ENCODE peak calls at places on chromosomes 5 and 9, in seven cellular contexts. Z is CD4-positive, alpha-beta T cell; P is psoas muscle; D is neural progenitor cell; Y is ovary; C is CD8-positive, alpha-beta memory T cell; W is mammary epithelial cell. R is an unnamed sample.

GRCh38 chr5:169788168-169788567 is 151.1 kb downstream of the DOCK2 start:
- DNase-seq in Z (no peak), P (no peak), D (no peak), Y (no peak), C (no peak), W (peak; percentile 26), R (no peak)

GRCh38 chr5:173881811-173882575 is 6.2 kb upstream of the CPEB4 start:
- DNase-seq in Z (no peak), P (no peak), D (no peak), Y (no peak), C (no peak), W (peak; percentile 56), R (no peak)

GRCh38 chr5:88203977-88204735 is 64.5 kb downstream of the TMEM161B start:
- DNase-seq in Z (peak; percentile 49), P (no peak), D (peak; percentile 59), Y (no peak), C (peak; percentile 74), W (no peak), R (no peak)

GRCh38 chr5:54095969-54096368 is 214.4 kb downstream of the ARL15 start:
- DNase-seq in Z (no peak), P (no peak), D (no peak), Y (no peak), C (no peak), W (no peak), R (no peak)

GRCh38 chr9:81535542-81536241 is 153.7 kb downstream of the TLE1 start:
- DNase-seq in Z (no peak), P (no peak), D (peak; percentile 90), Y (no peak), C (no peak), W (no peak), R (peak; percentile 62)

GRCh38 chr5:172943283-172943841 is 15.9 kb upstream of the RPL26L1 start:
- DNase-seq in Z (no peak), P (no peak), D (peak; percentile 12), Y (peak; percentile 41), C (no peak), W (no peak), R (no peak)

GRCh38 chr5:76583163-76584047 is 39.8 kb downstream of the F2RL2 start:
- DNase-seq in Z (no peak), P (no peak), D (no peak), Y (no peak), C (no peak), W (no peak), R (no peak)

GRCh38 chr9:76023715-76024195 is 133.3 kb downstream of the PCSK5 start:
- DNase-seq in Z (peak; percentile 57), P (no peak), D (no peak), Y (no peak), C (peak; percentile 47), W (peak; percentile 62), R (no peak)

GRCh38 chr5:143557061-143557818 is 153.8 kb upstream of the NR3C1 start:
- DNase-seq in Z (no peak), P (no peak), D (no peak), Y (no peak), C (no peak), W (peak; percentile 29), R (no peak)

GRCh38 chr5:91118802-91119201 is 264.3 kb downstream of the ARRDC3 start:
- DNase-seq in Z (no peak), P (no peak), D (no peak), Y (no peak), C (no peak), W (no peak), R (no peak)

GRCh38 chr5:180786398-180787005 is 16.1 kb downstream of the MGAT1 start:
- DNase-seq in Z (no peak), P (no peak), D (no peak), Y (no peak), C (no peak), W (no peak), R (no peak)

DNA sequence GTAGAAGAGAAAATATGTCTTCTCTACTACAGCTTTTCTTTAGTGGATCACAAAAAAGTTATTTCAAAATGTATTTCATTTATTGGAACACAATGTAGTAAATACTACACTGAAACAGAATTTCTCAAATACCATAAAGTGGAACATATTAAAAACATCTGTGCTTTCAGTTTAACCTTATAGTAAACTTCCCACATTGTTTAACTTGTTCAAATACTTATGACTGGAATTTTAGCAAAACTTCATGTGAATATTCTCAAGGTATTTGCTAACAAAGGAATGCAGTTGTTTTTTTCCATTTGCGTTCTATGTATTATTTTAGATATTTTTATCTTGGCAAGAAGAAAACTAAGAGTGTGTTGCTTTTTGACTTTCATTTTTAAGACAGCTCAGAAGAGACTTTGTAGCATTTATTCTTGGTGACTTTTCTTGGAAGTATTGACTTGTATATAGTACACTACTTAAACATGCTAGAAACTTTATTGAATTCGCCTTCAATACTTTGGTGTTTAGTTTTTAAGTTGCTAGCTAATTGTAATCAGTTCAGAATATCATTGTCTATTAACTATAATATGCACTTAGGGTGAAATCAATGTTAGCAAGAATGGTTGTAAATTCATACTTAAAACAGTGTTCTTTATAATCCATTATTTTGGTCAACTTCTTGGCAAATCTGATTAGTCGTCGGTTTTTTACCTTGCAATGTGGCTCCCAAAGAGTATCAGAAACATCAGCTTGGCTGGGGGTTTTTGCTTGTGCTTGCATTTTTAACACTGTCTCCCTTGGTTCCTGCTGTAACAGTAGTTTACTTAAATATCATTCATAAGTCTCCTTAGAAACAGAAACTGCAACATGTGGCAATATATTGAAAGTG is 5.0 kb upstream of the RHOBTB3 start:
- DNase-seq in Z (no peak), P (no peak), D (no peak), Y (no peak), C (no peak), W (no peak), R (no peak)
- H3K27ac ChIP-seq in Z (no peak overlapping the region), P (peak overlapping the region; percentile 46), D (no peak overlapping the region), Y (peak overlapping the region; percentile 99), C (peak overlapping the region; percentile 64), W (no peak overlapping the region), R (no peak overlapping the region)

GRCh38 chr9:126822873-126823272 is 18.0 kb downstream of the ZBTB43 start:
- DNase-seq in Z (no peak), P (no peak), D (no peak), Y (no peak), C (no peak), W (no peak), R (no peak)

GRCh38 chr9:126818482-126818881 is 13.6 kb downstream of the ZBTB43 start:
- DNase-seq in Z (no peak), P (no peak), D (no peak), Y (no peak), C (no peak), W (no peak), R (no peak)

GRCh38 chr9:126827227-126827626 is 22.4 kb downstream of the ZBTB43 start:
- DNase-seq in Z (no peak), P (no peak), D (no peak), Y (no peak), C (no peak), W (no peak), R (no peak)

GRCh38 chr9:126819482-126819881 is 14.6 kb downstream of the ZBTB43 start:
- DNase-seq in Z (no peak), P (no peak), D (no peak), Y (no peak), C (no peak), W (no peak), R (no peak)

DNA sequence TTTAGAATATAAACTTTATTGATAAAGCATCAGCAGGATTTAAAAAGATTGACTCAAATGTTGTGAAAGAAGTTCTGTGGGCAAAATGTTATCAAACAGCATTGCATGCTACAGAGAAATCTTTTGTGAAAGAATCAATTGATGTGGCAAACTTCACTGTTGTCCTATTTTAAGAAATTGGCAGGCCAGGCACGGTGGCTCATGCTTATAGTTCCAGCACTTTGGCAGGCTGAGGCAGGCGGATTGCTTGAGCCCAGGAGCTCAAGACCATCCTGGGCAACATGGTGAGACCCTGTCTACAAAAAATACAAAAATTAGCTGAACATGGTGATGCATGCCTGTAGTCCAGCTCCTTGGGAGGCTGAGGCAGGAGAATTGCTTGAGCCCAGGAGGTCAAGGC is 17.4 kb downstream of the ZBTB43 start:
- DNase-seq in Z (no peak), P (no peak), D (no peak), Y (no peak), C (no peak), W (no peak), R (no peak)
- H3K27ac ChIP-seq in Z (no peak overlapping the region), P (peak overlapping the region; percentile 38), D (no peak overlapping the region), Y (no peak overlapping the region), C (no peak overlapping the region), W (no peak overlapping the region), R (no peak overlapping the region)

GRCh38 chr9:114504341-114505186 is 709 bp downstream of the WHRN start:
- DNase-seq in Z (peak; percentile 11), P (peak; percentile 68), D (peak; percentile 84), Y (peak; percentile 64), C (peak; percentile 49), W (peak; percentile 31), R (no peak)

GRCh38 chr9:114501786-114502682 is 3.2 kb downstream of the WHRN start:
- DNase-seq in Z (no peak), P (no peak), D (peak; percentile 83), Y (no peak), C (no peak), W (peak; percentile 57), R (no peak)

GRCh38 chr9:114500583-114501292 is 4.5 kb downstream of the WHRN start:
- DNase-seq in Z (no peak), P (no peak), D (no peak), Y (no peak), C (no peak), W (no peak), R (no peak)

GRCh38 chr9:114503522-114504340 is 1.5 kb downstream of the WHRN start:
- DNase-seq in Z (no peak), P (no peak), D (no peak), Y (no peak), C (peak; percentile 51), W (no peak), R (no peak)

GRCh38 chr9:114503009-114503408 is 2.3 kb downstream of the WHRN start:
- DNase-seq in Z (no peak), P (no peak), D (no peak), Y (no peak), C (no peak), W (no peak), R (no peak)
- H3K27ac ChIP-seq in Z (no peak overlapping the region), P (no peak overlapping the region), D (no peak overlapping the region), Y (peak overlapping the region; percentile 52), C (peak overlapping the region; percentile 76), W (no peak overlapping the region), R (no peak overlapping the region)

DNA sequence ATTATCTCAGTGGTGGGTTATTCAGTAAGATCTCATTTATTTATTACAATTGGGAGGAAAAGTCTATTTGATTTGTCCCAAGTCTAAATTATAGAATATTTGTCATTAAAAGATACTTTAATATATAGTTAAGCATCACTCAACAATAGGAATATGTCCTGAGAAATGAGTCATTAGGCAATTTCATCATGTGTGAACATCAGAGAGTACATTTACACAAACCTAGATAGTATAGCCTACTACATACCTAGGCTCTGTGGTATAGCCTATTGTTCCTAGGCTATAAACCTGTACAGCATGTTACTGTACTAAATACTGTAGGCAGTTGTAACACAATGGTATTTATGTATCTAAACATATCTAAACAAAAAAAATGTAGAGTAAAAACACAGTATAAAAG is 135.0 kb upstream of the RASA1 start:
- DNase-seq in Z (no peak), P (no peak), D (no peak), Y (no peak), C (no peak), W (peak; percentile 47), R (no peak)
- H3K27ac ChIP-seq in Z (no peak overlapping the region), P (no peak overlapping the region), D (no peak overlapping the region), Y (no peak overlapping the region), C (no peak overlapping the region), W (no peak overlapping the region), R (peak overlapping the region; percentile 44)